ENCODE peak calls at places on chromosome 14, in ten cellular contexts. F, L, C, Q, N, M, P, Y, K and T are unnamed samples.

GRCh38 chr14:35331605-35332516 is 39.7 kb downstream of the PSMA6 start:
- DNase-seq in N (no peak), Q (no peak), Y (no peak), P (peak; percentile 80), K (peak; percentile 94), L (no peak), M (peak; percentile 69), C (no peak), F (no peak), T (peak; percentile 82)

GRCh38 chr14:88533203-88533602 is 21.6 kb downstream of the PTPN21 start:
- DNase-seq in C (no peak), L (no peak), Q (no peak), M (no peak), F (no peak), K (no peak), P (no peak), N (no peak), Y (no peak), T (no peak)

GRCh38 chr14:100679707-100680438 is 46.8 kb upstream of the DLK1 start:
- DNase-seq in P (no peak), C (no peak), M (peak; percentile 90), Y (no peak), Q (peak; percentile 33), K (no peak), L (no peak), F (no peak), N (peak; percentile 72), T (no peak)

GRCh38 chr14:96051231-96051630 is 12.1 kb downstream of the C14orf132 start:
- DNase-seq in N (no peak), C (no peak), Y (no peak), F (no peak), K (no peak), L (no peak), P (no peak), M (no peak), Q (no peak), T (no peak)

GRCh38 chr14:92524603-92525185 is 11.1 kb downstream of the RIN3 start:
- DNase-seq in F (no peak), C (no peak), K (no peak), Q (no peak), M (no peak), L (no peak), P (no peak), Y (no peak), N (no peak), T (no peak)

GRCh38 chr14:52596861-52597260 is 44.2 kb downstream of the GPR137C start:
- DNase-seq in Y (no peak), L (no peak), N (no peak), Q (no peak), K (no peak), M (peak; percentile 19), P (no peak), F (no peak), C (no peak), T (no peak)

GRCh38 chr14:55031190-55031589 is 4.2 kb downstream of the SOCS4 start:
- DNase-seq in N (no peak), M (no peak), Y (no peak), L (no peak), F (no peak), K (no peak), Q (no peak), P (no peak), C (no peak), T (no peak)

GRCh38 chr14:27372771-27373170 is 774.9 kb upstream of the NOVA1 start:
- DNase-seq in M (no peak), Q (no peak), F (no peak), C (no peak), N (no peak), P (no peak), Y (no peak), K (no peak), L (no peak), T (no peak)

GRCh38 chr14:84814391-84814790 is 715.6 kb upstream of the FLRT2 start:
- DNase-seq in F (no peak), N (no peak), M (no peak), Y (no peak), P (no peak), L (no peak), C (no peak), K (no peak), Q (no peak), T (no peak)

GRCh38 chr14:20247651-20248246 is 8.7 kb downstream of the OR11H4 start:
- DNase-seq in Y (no peak), K (peak; percentile 35), P (no peak), Q (no peak), L (peak; percentile 25), F (no peak), N (no peak), C (no peak), M (no peak), T (no peak)

GRCh38 chr14:104355949-104356737 is 217.8 kb downstream of the KIF26A start:
- DNase-seq in K (no peak), N (no peak), Q (no peak), M (no peak), F (no peak), L (no peak), C (no peak), P (no peak), Y (no peak), T (peak; percentile 21)

GRCh38 chr14:67645414-67645813 is 25.7 kb downstream of the ARG2 start:
- DNase-seq in C (no peak), L (no peak), Q (no peak), F (no peak), P (no peak), Y (no peak), K (no peak), M (no peak), N (no peak), T (no peak)

GRCh38 chr14:54251356-54251755 is 145.5 kb upstream of the CDKN3 start:
- DNase-seq in N (no peak), Q (no peak), L (no peak), K (no peak), P (no peak), C (no peak), F (no peak), Y (no peak), M (peak; percentile 76), T (no peak)

GRCh38 chr14:70782361-70782760 is 27.0 kb downstream of the MAP3K9 start:
- DNase-seq in Q (no peak), K (peak; percentile 95), Y (no peak), F (no peak), L (no peak), C (no peak), N (no peak), M (peak; percentile 96), P (no peak), T (no peak)

DNA sequence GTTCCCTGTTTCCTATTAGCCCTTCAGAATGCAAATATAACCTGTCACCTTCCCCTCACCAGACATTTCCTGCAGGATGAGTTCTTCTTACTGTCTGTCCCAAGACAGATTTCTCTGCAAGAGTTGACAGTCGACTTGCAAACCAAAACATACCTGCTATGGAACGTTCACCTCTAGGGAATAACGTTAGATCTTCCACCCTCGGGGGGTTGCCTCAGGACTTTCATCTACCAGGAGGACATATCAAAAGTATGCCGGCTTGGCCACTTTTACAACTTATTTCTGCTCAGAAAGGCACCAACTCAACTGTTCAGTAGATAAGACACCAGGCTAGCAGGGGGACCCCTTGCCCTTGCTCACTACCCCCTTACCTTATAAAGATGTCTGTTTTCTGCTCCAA is 92.5 kb downstream of the DAAM1 start:
- DNase-seq in C (no peak), Y (no peak), N (no peak), Q (no peak), M (no peak), L (no peak), F (no peak), P (no peak), K (no peak), T (no peak)
- H3K4me3 ChIP-seq in C (no peak overlapping the region), Y (no peak overlapping the region), N (no peak overlapping the region), Q (no peak overlapping the region), M (no peak overlapping the region), L (no peak overlapping the region), F (no peak overlapping the region), P (no peak overlapping the region), K (no peak overlapping the region), T (no peak overlapping the region)

GRCh38 chr14:64720190-64720589 is 16.0 kb downstream of the PLEKHG3 start:
- DNase-seq in M (peak; percentile 94), Y (no peak), Q (no peak), C (no peak), K (peak; percentile 99), F (no peak), L (no peak), P (peak; percentile 81), N (no peak), T (no peak)
- H3K4me1 ChIP-seq in M (peaks cover 29% of the 10 kb centered on the region), Y (peaks cover 10% of the 10 kb centered on the region), Q (peaks cover 70% of the 10 kb centered on the region), C (peaks cover 99% of the 10 kb centered on the region), K (peaks cover 97% of the 10 kb centered on the region), F (peaks cover 33% of the 10 kb centered on the region), L (no peaks in the 10 kb centered on the region), P (peaks cover 99% of the 10 kb centered on the region), N (peaks cover 96% of the 10 kb centered on the region), T (peaks cover 92% of the 10 kb centered on the region)

DNA sequence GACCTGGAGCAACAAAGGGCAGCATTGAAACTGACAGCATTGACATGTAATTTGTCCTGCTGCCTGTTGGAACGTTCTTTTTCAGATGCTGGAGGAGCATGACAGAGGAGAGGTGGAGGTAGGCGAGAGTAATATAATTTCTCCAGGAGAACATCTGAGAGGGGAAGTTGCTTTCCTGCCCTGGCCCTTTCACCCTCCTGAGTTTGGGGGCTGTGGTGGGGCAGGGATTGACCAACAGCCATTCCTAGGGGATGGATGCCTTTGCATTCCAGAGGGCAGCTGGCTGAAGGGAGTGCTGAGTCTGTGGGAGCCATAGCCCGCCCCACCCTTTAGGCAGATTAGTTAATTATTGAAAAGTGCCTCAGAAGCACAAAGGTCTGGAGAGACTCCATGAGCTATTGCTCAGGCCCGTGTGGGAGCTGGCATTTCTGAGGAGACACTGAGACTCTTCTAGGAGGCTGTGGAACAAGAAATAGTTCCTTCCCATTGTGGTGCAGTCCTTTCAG is 73.5 kb downstream of the ARF6 start:
- DNase-seq in P (peak; percentile 76), C (no peak), K (no peak), Q (no peak), N (no peak), L (no peak), Y (no peak), F (no peak), M (peak; percentile 42), T (peak; percentile 86)
- H3K4me3 ChIP-seq in P (no peak overlapping the region), C (no peak overlapping the region), K (no peak overlapping the region), Q (no peak overlapping the region), N (no peak overlapping the region), L (no peak overlapping the region), Y (no peak overlapping the region), F (no peak overlapping the region), M (no peak overlapping the region), T (peak overlapping the region; percentile 1)

DNA sequence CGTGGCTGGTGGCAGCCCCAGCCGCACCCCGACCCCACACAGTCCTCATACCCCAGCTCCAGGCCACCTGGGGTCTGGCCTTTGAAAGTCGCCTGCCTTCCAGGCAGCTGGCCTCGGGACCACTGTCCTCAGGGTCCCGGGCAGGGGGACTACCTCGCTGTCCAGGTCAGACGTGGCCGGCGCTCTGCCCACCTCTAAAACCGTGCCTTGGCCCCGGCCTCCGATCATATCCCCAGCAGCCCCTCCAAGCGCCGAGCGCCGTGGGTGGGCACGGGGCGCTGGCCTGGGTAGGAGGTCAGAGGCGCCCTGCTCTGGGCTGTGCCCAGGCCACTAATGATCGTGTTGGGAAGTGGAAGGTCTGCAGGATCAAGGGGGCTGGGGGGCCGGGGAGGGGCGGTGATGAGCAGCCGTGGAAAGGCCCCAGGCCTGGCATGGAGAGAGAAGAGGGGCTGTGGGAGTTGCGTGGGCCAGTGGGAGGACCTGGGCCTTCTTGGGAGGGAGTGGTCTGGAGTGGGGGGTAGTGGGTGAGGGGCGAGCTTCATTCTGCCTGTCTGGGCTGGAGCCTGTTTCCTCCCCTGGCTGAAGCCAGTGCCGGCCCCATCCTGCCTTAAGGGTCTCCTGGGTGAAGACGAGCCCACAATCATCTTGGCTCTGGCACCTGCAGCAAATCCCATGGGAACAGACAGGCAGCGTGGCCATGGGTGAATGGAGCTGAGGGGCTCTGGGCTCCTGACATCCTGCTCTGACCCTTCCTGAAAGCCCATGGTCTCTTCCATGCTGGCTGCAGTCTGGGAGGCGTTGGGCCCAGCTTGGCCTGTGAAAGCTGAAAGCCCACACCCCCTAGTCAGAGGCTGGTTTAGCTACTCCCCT is 4.9 kb downstream of the TMEM121 start:
- DNase-seq in Q (no peak), C (no peak), M (no peak), P (no peak), F (no peak), K (no peak), L (no peak), Y (no peak), N (no peak), T (no peak)
- H3K4me1 ChIP-seq in Q (peaks cover 23% of the 10 kb centered on the region), C (peaks cover 33% of the 10 kb centered on the region), M (no peaks in the 10 kb centered on the region), P (peaks cover 31% of the 10 kb centered on the region), F (peaks cover 32% of the 10 kb centered on the region), K (no peaks in the 10 kb centered on the region), L (peaks cover 4% of the 10 kb centered on the region), Y (peaks cover 20% of the 10 kb centered on the region), N (peaks cover 36% of the 10 kb centered on the region), T (peaks cover 8% of the 10 kb centered on the region)